ENCODE peak calls at places on chromosomes 6 and 20, in five cellular contexts. K is adrenal gland, Q is fibroblast of villous mesenchyme, A is Panc1, R is tibial artery. E is an unnamed sample.

GRCh38 chr6:73455865-73456629 is 4.0 kb upstream of the CGAS start:
- DNase-seq in K (no peak), Q (peak), A (no peak), R (no peak), E (no peak)

GRCh38 chr6:75752365-75752764 is 3.3 kb downstream of the MYO6 start:
- DNase-seq in K (no peak), Q (no peak), A (no peak), R (no peak), E (no peak)

GRCh38 chr6:158314737-158315136 is 2.5 kb downstream of the TULP4 start:
- DNase-seq in K (no peak), Q (peak), A (no peak), R (no peak), E (no peak)

GRCh38 chr20:5608448-5609161 is 141.6 kb upstream of the SHLD1 start:
- DNase-seq in K (no peak), Q (peak), A (no peak), R (no peak), E (no peak)

GRCh38 chr20:48702388-48703041 is 125.3 kb downstream of the PREX1 start:
- DNase-seq in K (no peak), Q (no peak), A (no peak), R (no peak), E (no peak)

GRCh38 chr6:112443666-112444065 is 96.5 kb downstream of the RFPL4B start:
- DNase-seq in K (no peak), Q (peak), A (no peak), R (peak), E (peak)

GRCh38 chr6:134416501-134417154 is 98.7 kb upstream of the SGK1 start:
- DNase-seq in K (no peak), Q (peak), A (no peak), R (no peak), E (no peak)

GRCh38 chr20:63003546-63003945 is 3.2 kb downstream of the BHLHE23 start:
- DNase-seq in K (no peak), Q (no peak), A (no peak), R (no peak), E (no peak)

GRCh38 chr20:55057779-55058415 is 582.5 kb downstream of the DOK5 start:
- DNase-seq in K (no peak), Q (no peak), A (no peak), R (no peak), E (no peak)

GRCh38 chr6:44696099-44696498 is 308.6 kb downstream of the CDC5L start:
- DNase-seq in K (no peak), Q (peak), A (no peak), R (no peak), E (no peak)

GRCh38 chr6:102381203-102381602 is 987.7 kb downstream of the GRIK2 start:
- DNase-seq in K (no peak), Q (no peak), A (no peak), R (no peak), E (no peak)

GRCh38 chr6:161238076-161238869 is 35.6 kb downstream of the AGPAT4 start:
- DNase-seq in K (no peak), Q (no peak), A (no peak), R (no peak), E (no peak)

GRCh38 chr20:1435337-1435699 is 31.3 kb downstream of the NSFL1C start:
- DNase-seq in K (no peak), Q (no peak), A (no peak), R (no peak), E (no peak)

GRCh38 chr6:106510090-106510970 is 119.0 kb downstream of the RTN4IP1 start:
- DNase-seq in K (no peak), Q (peak), A (no peak), R (peak), E (peak)

GRCh38 chr20:19967441-19967840 is 49.7 kb upstream of the NAA20 start:
- DNase-seq in K (no peak), Q (no peak), A (no peak), R (no peak), E (no peak)

GRCh38 chr6:163708459-163708858 is 293.9 kb downstream of the QKI start:
- DNase-seq in K (no peak), Q (no peak), A (no peak), R (no peak), E (no peak)

GRCh38 chr6:125216015-125216414 is 62.4 kb downstream of the TPD52L1 start:
- DNase-seq in K (no peak), Q (no peak), A (no peak), R (no peak), E (no peak)

GRCh38 chr20:57709823-57710799 is at the start of gene PMEPA1:
- DNase-seq in K (peak), Q (peak), A (no peak), R (peak), E (peak)

GRCh38 chr20:57708694-57709673 is 831 bp downstream of the PMEPA1 start:
- DNase-seq in K (peak), Q (peak), A (no peak), R (peak), E (no peak)

GRCh38 chr20:57705103-57705899 is 4.5 kb downstream of the PMEPA1 start:
- DNase-seq in K (no peak), Q (peak), A (no peak), R (no peak), E (no peak)

GRCh38 chr20:57707320-57707719 is 2.5 kb downstream of the PMEPA1 start:
- DNase-seq in K (no peak), Q (no peak), A (no peak), R (no peak), E (no peak)

DNA sequence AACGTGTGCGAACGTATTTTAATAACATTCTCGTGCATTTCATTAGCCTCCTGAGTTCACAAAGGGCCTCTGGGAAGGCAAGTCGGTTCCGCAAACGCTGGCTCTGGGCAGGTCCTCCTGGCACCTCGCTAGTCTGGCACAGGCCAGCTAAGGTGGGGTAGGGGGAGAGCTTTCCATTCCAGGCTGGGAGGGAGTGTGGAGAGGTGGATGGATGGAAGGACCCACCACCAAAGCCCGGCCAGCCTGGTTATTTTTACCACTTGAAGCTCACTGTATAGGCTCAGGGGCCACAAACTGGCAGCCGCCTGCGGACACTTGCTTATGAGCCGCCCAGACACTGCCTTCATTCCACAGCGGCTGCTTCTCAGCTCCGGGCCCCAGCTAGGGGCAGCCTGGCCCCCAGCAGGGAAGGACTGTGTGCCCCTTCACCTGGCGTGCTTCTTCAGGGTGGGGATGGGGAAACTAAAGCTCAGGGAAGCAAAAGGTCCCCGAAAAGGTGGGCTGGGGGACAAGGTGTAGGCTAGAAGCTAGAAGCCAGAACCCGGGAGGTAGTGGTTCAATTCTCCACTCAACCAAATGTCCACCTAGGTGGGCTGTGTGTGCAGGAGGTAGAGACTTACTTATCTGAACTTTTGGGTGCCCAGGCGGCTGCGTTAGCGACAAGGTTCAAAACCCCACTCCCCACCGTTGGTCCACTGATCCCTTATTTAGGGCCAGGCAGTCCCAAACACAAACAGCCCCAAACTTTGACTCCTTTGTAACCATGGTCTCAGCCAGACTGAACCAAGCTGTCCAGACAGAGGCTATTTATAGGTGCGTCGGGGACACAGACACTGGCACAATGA is 1.7 kb downstream of the PMEPA1 start:
- DNase-seq in K (no peak), Q (no peak), A (no peak), R (no peak), E (no peak)
- H3K4me3 ChIP-seq in K (peak), Q (peak), A (peak), R (peak), E (peak)

DNA sequence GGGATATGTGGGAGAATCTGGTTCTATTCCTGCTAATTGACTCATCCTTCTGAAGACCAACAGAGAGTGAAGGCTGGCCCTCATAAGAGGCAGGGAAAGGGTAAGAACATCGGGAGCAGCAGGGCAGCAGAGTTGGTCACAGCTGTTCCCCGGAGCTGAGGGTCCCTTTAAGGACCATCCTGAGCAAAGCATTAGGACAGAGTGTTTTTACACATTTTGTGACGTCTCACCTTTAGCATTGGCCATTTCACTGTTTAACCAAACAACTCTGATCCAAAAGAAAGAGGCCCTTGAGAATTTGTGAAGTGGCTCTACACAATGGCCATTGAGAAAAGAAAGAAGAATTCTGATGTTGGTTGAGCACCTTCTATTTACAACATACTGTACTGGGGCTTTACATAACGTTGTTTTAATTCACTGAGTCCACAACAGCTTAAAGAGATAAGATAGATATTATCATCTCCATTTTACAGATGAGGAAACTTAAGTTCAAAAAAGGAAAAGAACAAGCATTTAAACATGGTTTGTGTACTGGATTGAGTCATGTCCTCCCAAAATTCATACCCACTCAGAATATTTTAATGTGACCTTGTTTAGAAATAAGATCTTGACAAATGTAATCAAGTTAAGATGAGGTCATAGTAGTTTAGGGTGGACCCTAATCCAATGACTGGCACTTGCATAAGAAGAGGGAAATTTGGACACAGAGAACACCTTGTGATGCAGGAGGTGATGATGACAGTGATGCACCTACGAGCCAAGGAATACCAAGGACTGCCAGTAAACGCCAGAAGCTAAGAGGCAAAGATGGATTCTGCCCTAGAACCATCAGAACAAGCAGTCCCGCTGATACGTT is 62.0 kb downstream of the VGLL2 start:
- DNase-seq in K (no peak), Q (no peak), A (no peak), R (no peak), E (no peak)
- TF ChIP-seq CTCF in K (no peak), Q (no peak), A (no peak), R (no peak), E (no peak)

DNA sequence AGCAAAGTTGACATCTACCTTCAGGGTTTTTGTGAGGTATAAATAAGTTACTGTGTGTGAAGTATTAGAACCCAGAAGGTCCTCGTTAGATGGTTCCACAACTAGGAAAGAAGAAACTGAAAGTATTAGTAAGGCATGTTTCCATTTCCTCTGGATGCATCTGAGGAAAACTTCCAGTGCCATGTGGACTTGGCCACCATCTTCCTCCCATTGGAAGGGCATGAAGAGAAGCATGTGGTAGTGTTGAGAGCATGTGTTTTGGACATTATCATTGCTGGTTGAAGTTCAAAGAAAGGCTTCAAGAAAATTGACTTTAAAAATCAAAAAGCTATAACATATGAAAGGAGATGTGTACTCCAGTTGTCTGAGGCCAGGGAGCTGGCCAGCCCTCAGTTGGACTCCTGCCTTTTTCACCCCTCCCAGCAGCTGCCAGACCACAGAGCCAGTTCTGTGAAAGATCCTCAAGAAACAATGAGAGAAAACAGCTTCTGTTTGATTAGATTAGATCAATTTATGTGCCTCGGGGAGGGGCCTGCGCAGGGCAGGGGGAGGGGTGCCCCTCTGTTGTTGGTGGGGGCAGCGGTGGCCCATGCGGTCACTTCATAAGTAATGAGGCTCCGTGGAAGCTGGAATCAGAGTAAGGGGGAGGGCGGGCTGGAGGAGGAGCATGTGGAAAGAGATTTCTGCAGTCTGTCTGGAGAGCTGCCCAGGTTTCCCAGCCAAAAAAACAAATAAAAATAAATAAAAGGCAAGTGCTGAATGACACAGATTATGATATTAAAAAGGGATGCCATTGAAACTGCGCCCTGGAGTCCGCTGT is 154.0 kb downstream of the JARID2 start:
- DNase-seq in K (peak), Q (peak), A (no peak), R (peak), E (peak)
- H3K4me3 ChIP-seq in K (peak), Q (peak), A (peak), R (peak), E (no peak)

GRCh38 chr6:3453410-3453809 is 3.4 kb downstream of the SLC22A23 start:
- DNase-seq in K (no peak), Q (no peak), A (no peak), R (no peak), E (no peak)
- TF ChIP-seq CTCF in K (no peak), Q (no peak), A (no peak), R (no peak), E (no peak)

GRCh38 chr6:82396964-82397761 is 33.5 kb downstream of the TPBG start:
- DNase-seq in K (no peak), Q (peak), A (peak), R (no peak), E (no peak)
- H3K4me3 ChIP-seq in K (no peak), Q (no peak), A (no peak), R (no peak), E (no peak)

DNA sequence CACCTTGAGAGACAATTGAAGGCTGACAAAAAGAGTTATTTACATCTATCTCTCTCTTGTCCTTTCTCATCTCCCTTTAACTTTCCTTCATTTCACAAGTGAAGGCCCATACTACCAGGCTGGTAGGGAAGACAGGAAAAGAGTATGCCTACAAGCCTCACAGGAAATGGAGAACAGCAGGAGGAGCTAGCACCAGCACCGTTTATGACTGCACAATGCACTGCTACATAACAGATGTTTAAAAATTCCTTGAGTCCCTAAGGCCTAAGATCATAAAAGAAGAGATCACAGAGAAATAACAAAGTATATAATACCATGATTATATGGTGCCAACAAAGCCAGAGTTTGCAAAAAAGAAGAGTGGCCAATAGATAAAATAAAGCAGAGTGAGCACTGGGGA is 194.8 kb downstream of the UNC5CL start:
- DNase-seq in K (no peak), Q (no peak), A (no peak), R (no peak), E (no peak)
- TF ChIP-seq CTCF in K (no peak), Q (no peak), A (no peak), R (no peak), E (no peak)

GRCh38 chr6:4382362-4382853 is 247.0 kb upstream of the ECI2 start:
- DNase-seq in K (no peak), Q (no peak), A (no peak), R (no peak), E (no peak)
- H3K4me3 ChIP-seq in K (no peak), Q (no peak), A (no peak), R (no peak), E (no peak)

DNA sequence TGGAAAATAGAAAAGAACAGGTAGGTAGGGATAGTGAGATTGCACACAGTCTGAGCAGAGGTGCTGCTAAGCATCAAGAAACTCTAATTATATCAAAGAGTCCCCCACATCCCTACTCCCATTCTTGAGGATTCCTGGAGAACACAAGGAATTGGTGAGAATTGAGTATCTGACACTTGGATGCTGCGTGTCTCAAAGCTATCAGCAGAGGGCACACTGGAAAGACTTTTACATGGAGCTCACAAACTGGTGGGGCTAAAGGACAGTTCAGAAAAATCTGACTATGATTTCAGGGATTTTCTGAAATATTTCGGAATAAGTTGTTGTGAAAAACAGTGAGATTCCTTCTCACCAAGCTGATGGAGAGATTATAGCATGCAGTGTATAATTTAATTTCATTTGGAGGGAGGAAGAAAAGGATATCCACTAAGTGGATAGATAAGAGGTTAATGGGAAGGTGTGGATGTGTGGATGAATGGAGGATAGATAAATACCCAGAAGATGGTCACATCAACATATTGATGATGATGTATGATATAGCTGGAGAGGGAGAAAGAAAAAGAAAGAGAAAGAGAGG is 215.4 kb upstream of the DEFB112 start:
- DNase-seq in K (peak), Q (no peak), A (no peak), R (no peak), E (no peak)
- TF ChIP-seq CTCF in K (peak), Q (no peak), A (peak), R (no peak), E (no peak)